ENCODE peak calls at places on chromosomes 6 and 20, in five cellular contexts. One of them, this sample, is unnamed.
A peak's percentile ranks its signal among the peaks of the same experiment; 100 is the strongest.

GRCh38 chr20:58086763-58087566 is 141.5 kb downstream of the ANKRD60 start:
- DNase-seq in CD8-positive, alpha-beta T cell: no peak
- DNase-seq in stimulated activated CD4-positive, alpha-beta T cell treated with anti-CD3 and anti-CD28 coated beads, Interleukin-15, amount 100 ng/mL, for 1 hour: no peak
- DNase-seq in ascending aorta: peak; percentile 52
- DNase-seq in activated CD4-positive, alpha-beta T cell treated with anti-CD3 and anti-CD28 coated beads, Interleukin-2, amount 50 U/mL, for 4 hours: peak; percentile 4
- DNase-seq in this sample: no peak

GRCh38 chr6:24829657-24830056 is 30.9 kb upstream of the ARMH2 start:
- DNase-seq in CD8-positive, alpha-beta T cell: no peak
- DNase-seq in stimulated activated CD4-positive, alpha-beta T cell treated with anti-CD3 and anti-CD28 coated beads, Interleukin-15, amount 100 ng/mL, for 1 hour: no peak
- DNase-seq in ascending aorta: no peak
- DNase-seq in activated CD4-positive, alpha-beta T cell treated with anti-CD3 and anti-CD28 coated beads, Interleukin-2, amount 50 U/mL, for 4 hours: no peak
- DNase-seq in this sample: no peak

GRCh38 chr6:168315626-168316025 is 4.0 kb downstream of the DACT2 start:
- DNase-seq in CD8-positive, alpha-beta T cell: no peak
- DNase-seq in stimulated activated CD4-positive, alpha-beta T cell treated with anti-CD3 and anti-CD28 coated beads, Interleukin-15, amount 100 ng/mL, for 1 hour: no peak
- DNase-seq in ascending aorta: no peak
- DNase-seq in activated CD4-positive, alpha-beta T cell treated with anti-CD3 and anti-CD28 coated beads, Interleukin-2, amount 50 U/mL, for 4 hours: no peak
- DNase-seq in this sample: no peak

GRCh38 chr6:134173007-134173690 is 120.7 kb upstream of the SLC2A12 start:
- DNase-seq in CD8-positive, alpha-beta T cell: no peak
- DNase-seq in stimulated activated CD4-positive, alpha-beta T cell treated with anti-CD3 and anti-CD28 coated beads, Interleukin-15, amount 100 ng/mL, for 1 hour: no peak
- DNase-seq in ascending aorta: no peak
- DNase-seq in activated CD4-positive, alpha-beta T cell treated with anti-CD3 and anti-CD28 coated beads, Interleukin-2, amount 50 U/mL, for 4 hours: no peak
- DNase-seq in this sample: no peak

GRCh38 chr6:147507162-147508072 is 1.1 kb upstream of the SAMD5 start:
- DNase-seq in CD8-positive, alpha-beta T cell: no peak
- DNase-seq in stimulated activated CD4-positive, alpha-beta T cell treated with anti-CD3 and anti-CD28 coated beads, Interleukin-15, amount 100 ng/mL, for 1 hour: no peak
- DNase-seq in ascending aorta: no peak
- DNase-seq in activated CD4-positive, alpha-beta T cell treated with anti-CD3 and anti-CD28 coated beads, Interleukin-2, amount 50 U/mL, for 4 hours: no peak
- DNase-seq in this sample: no peak

GRCh38 chr20:14069796-14070195 is 74.5 kb downstream of the MACROD2 start:
- DNase-seq in CD8-positive, alpha-beta T cell: no peak
- DNase-seq in stimulated activated CD4-positive, alpha-beta T cell treated with anti-CD3 and anti-CD28 coated beads, Interleukin-15, amount 100 ng/mL, for 1 hour: no peak
- DNase-seq in ascending aorta: no peak
- DNase-seq in activated CD4-positive, alpha-beta T cell treated with anti-CD3 and anti-CD28 coated beads, Interleukin-2, amount 50 U/mL, for 4 hours: no peak
- DNase-seq in this sample: no peak

GRCh38 chr6:149405823-149406765 is 6.0 kb downstream of the SUMO4 start:
- DNase-seq in CD8-positive, alpha-beta T cell: no peak
- DNase-seq in stimulated activated CD4-positive, alpha-beta T cell treated with anti-CD3 and anti-CD28 coated beads, Interleukin-15, amount 100 ng/mL, for 1 hour: no peak
- DNase-seq in ascending aorta: no peak
- DNase-seq in activated CD4-positive, alpha-beta T cell treated with anti-CD3 and anti-CD28 coated beads, Interleukin-2, amount 50 U/mL, for 4 hours: no peak
- DNase-seq in this sample: no peak

GRCh38 chr20:53291548-53291947 is 302.1 kb downstream of the ZNF217 start:
- DNase-seq in CD8-positive, alpha-beta T cell: no peak
- DNase-seq in stimulated activated CD4-positive, alpha-beta T cell treated with anti-CD3 and anti-CD28 coated beads, Interleukin-15, amount 100 ng/mL, for 1 hour: no peak
- DNase-seq in ascending aorta: no peak
- DNase-seq in activated CD4-positive, alpha-beta T cell treated with anti-CD3 and anti-CD28 coated beads, Interleukin-2, amount 50 U/mL, for 4 hours: no peak
- DNase-seq in this sample: no peak

GRCh38 chr20:2745060-2745910 is 52.7 kb downstream of the EBF4 start:
- DNase-seq in CD8-positive, alpha-beta T cell: peak; percentile 8
- DNase-seq in stimulated activated CD4-positive, alpha-beta T cell treated with anti-CD3 and anti-CD28 coated beads, Interleukin-15, amount 100 ng/mL, for 1 hour: no peak
- DNase-seq in ascending aorta: no peak
- DNase-seq in activated CD4-positive, alpha-beta T cell treated with anti-CD3 and anti-CD28 coated beads, Interleukin-2, amount 50 U/mL, for 4 hours: no peak
- DNase-seq in this sample: no peak

GRCh38 chr6:105087571-105088211 is 92.1 kb downstream of the POPDC3 start:
- DNase-seq in CD8-positive, alpha-beta T cell: peak; percentile 28
- DNase-seq in stimulated activated CD4-positive, alpha-beta T cell treated with anti-CD3 and anti-CD28 coated beads, Interleukin-15, amount 100 ng/mL, for 1 hour: no peak
- DNase-seq in ascending aorta: no peak
- DNase-seq in activated CD4-positive, alpha-beta T cell treated with anti-CD3 and anti-CD28 coated beads, Interleukin-2, amount 50 U/mL, for 4 hours: no peak
- DNase-seq in this sample: no peak

GRCh38 chr20:10581823-10582222 is 92.0 kb downstream of the JAG1 start:
- DNase-seq in CD8-positive, alpha-beta T cell: no peak
- DNase-seq in stimulated activated CD4-positive, alpha-beta T cell treated with anti-CD3 and anti-CD28 coated beads, Interleukin-15, amount 100 ng/mL, for 1 hour: no peak
- DNase-seq in ascending aorta: no peak
- DNase-seq in activated CD4-positive, alpha-beta T cell treated with anti-CD3 and anti-CD28 coated beads, Interleukin-2, amount 50 U/mL, for 4 hours: no peak
- DNase-seq in this sample: no peak

GRCh38 chr20:57526067-57526884 is 1.3 kb upstream of the CTCFL start:
- DNase-seq in CD8-positive, alpha-beta T cell: no peak
- DNase-seq in stimulated activated CD4-positive, alpha-beta T cell treated with anti-CD3 and anti-CD28 coated beads, Interleukin-15, amount 100 ng/mL, for 1 hour: no peak
- DNase-seq in ascending aorta: no peak
- DNase-seq in activated CD4-positive, alpha-beta T cell treated with anti-CD3 and anti-CD28 coated beads, Interleukin-2, amount 50 U/mL, for 4 hours: no peak
- DNase-seq in this sample: no peak

GRCh38 chr6:161236091-161236633 is 37.7 kb downstream of the AGPAT4 start:
- DNase-seq in CD8-positive, alpha-beta T cell: no peak
- DNase-seq in stimulated activated CD4-positive, alpha-beta T cell treated with anti-CD3 and anti-CD28 coated beads, Interleukin-15, amount 100 ng/mL, for 1 hour: no peak
- DNase-seq in ascending aorta: no peak
- DNase-seq in activated CD4-positive, alpha-beta T cell treated with anti-CD3 and anti-CD28 coated beads, Interleukin-2, amount 50 U/mL, for 4 hours: no peak
- DNase-seq in this sample: no peak

GRCh38 chr20:48919882-48920526 is 1.5 kb upstream of the ARFGEF2 start:
- DNase-seq in CD8-positive, alpha-beta T cell: no peak
- DNase-seq in stimulated activated CD4-positive, alpha-beta T cell treated with anti-CD3 and anti-CD28 coated beads, Interleukin-15, amount 100 ng/mL, for 1 hour: no peak
- DNase-seq in ascending aorta: no peak
- DNase-seq in activated CD4-positive, alpha-beta T cell treated with anti-CD3 and anti-CD28 coated beads, Interleukin-2, amount 50 U/mL, for 4 hours: no peak
- DNase-seq in this sample: no peak

GRCh38 chr20:20454850-20455627 is 87.1 kb downstream of the INSM1 start:
- DNase-seq in CD8-positive, alpha-beta T cell: no peak
- DNase-seq in stimulated activated CD4-positive, alpha-beta T cell treated with anti-CD3 and anti-CD28 coated beads, Interleukin-15, amount 100 ng/mL, for 1 hour: no peak
- DNase-seq in ascending aorta: no peak
- DNase-seq in activated CD4-positive, alpha-beta T cell treated with anti-CD3 and anti-CD28 coated beads, Interleukin-2, amount 50 U/mL, for 4 hours: no peak
- DNase-seq in this sample: peak; percentile 29

GRCh38 chr6:27630727-27631613 is 158.1 kb upstream of the ZNF184 start:
- DNase-seq in CD8-positive, alpha-beta T cell: no peak
- DNase-seq in stimulated activated CD4-positive, alpha-beta T cell treated with anti-CD3 and anti-CD28 coated beads, Interleukin-15, amount 100 ng/mL, for 1 hour: peak; percentile 20
- DNase-seq in ascending aorta: no peak
- DNase-seq in activated CD4-positive, alpha-beta T cell treated with anti-CD3 and anti-CD28 coated beads, Interleukin-2, amount 50 U/mL, for 4 hours: no peak
- DNase-seq in this sample: no peak

GRCh38 chr6:75601608-75602163 is at the start of gene SENP6:
- DNase-seq in CD8-positive, alpha-beta T cell: peak; percentile 68
- DNase-seq in stimulated activated CD4-positive, alpha-beta T cell treated with anti-CD3 and anti-CD28 coated beads, Interleukin-15, amount 100 ng/mL, for 1 hour: peak; percentile 61
- DNase-seq in ascending aorta: peak; percentile 85
- DNase-seq in activated CD4-positive, alpha-beta T cell treated with anti-CD3 and anti-CD28 coated beads, Interleukin-2, amount 50 U/mL, for 4 hours: peak; percentile 64
- DNase-seq in this sample: no peak

GRCh38 chr20:56217820-56218219 is 30.7 kb upstream of the MC3R start:
- DNase-seq in CD8-positive, alpha-beta T cell: no peak
- DNase-seq in stimulated activated CD4-positive, alpha-beta T cell treated with anti-CD3 and anti-CD28 coated beads, Interleukin-15, amount 100 ng/mL, for 1 hour: no peak
- DNase-seq in ascending aorta: no peak
- DNase-seq in activated CD4-positive, alpha-beta T cell treated with anti-CD3 and anti-CD28 coated beads, Interleukin-2, amount 50 U/mL, for 4 hours: no peak
- DNase-seq in this sample: no peak

GRCh38 chr20:8385247-8385646 is 253.2 kb downstream of the PLCB1 start:
- DNase-seq in CD8-positive, alpha-beta T cell: no peak
- DNase-seq in stimulated activated CD4-positive, alpha-beta T cell treated with anti-CD3 and anti-CD28 coated beads, Interleukin-15, amount 100 ng/mL, for 1 hour: no peak
- DNase-seq in ascending aorta: peak; percentile 61
- DNase-seq in activated CD4-positive, alpha-beta T cell treated with anti-CD3 and anti-CD28 coated beads, Interleukin-2, amount 50 U/mL, for 4 hours: no peak
- DNase-seq in this sample: no peak

GRCh38 chr6:158817298-158818007 is 1.7 kb downstream of the EZR start:
- DNase-seq in CD8-positive, alpha-beta T cell: peak; percentile 34
- DNase-seq in stimulated activated CD4-positive, alpha-beta T cell treated with anti-CD3 and anti-CD28 coated beads, Interleukin-15, amount 100 ng/mL, for 1 hour: no peak
- DNase-seq in ascending aorta: peak; percentile 68
- DNase-seq in activated CD4-positive, alpha-beta T cell treated with anti-CD3 and anti-CD28 coated beads, Interleukin-2, amount 50 U/mL, for 4 hours: no peak
- DNase-seq in this sample: no peak

GRCh38 chr6:113564401-113565161 is 292.6 kb upstream of the MARCKS start:
- DNase-seq in CD8-positive, alpha-beta T cell: no peak
- DNase-seq in stimulated activated CD4-positive, alpha-beta T cell treated with anti-CD3 and anti-CD28 coated beads, Interleukin-15, amount 100 ng/mL, for 1 hour: no peak
- DNase-seq in ascending aorta: peak; percentile 76
- DNase-seq in activated CD4-positive, alpha-beta T cell treated with anti-CD3 and anti-CD28 coated beads, Interleukin-2, amount 50 U/mL, for 4 hours: no peak
- DNase-seq in this sample: peak; percentile 40

GRCh38 chr6:155694429-155694795 is 238.8 kb upstream of the NOX3 start:
- DNase-seq in CD8-positive, alpha-beta T cell: no peak
- DNase-seq in stimulated activated CD4-positive, alpha-beta T cell treated with anti-CD3 and anti-CD28 coated beads, Interleukin-15, amount 100 ng/mL, for 1 hour: no peak
- DNase-seq in ascending aorta: no peak
- DNase-seq in activated CD4-positive, alpha-beta T cell treated with anti-CD3 and anti-CD28 coated beads, Interleukin-2, amount 50 U/mL, for 4 hours: no peak
- DNase-seq in this sample: no peak

GRCh38 chr20:14334306-14334930 is 3.0 kb downstream of the FLRT3 start:
- DNase-seq in CD8-positive, alpha-beta T cell: no peak
- DNase-seq in stimulated activated CD4-positive, alpha-beta T cell treated with anti-CD3 and anti-CD28 coated beads, Interleukin-15, amount 100 ng/mL, for 1 hour: no peak
- DNase-seq in ascending aorta: no peak
- DNase-seq in activated CD4-positive, alpha-beta T cell treated with anti-CD3 and anti-CD28 coated beads, Interleukin-2, amount 50 U/mL, for 4 hours: no peak
- DNase-seq in this sample: no peak

GRCh38 chr20:58233393-58233792 is 4.9 kb upstream of the ANKRD60 start:
- DNase-seq in CD8-positive, alpha-beta T cell: no peak
- DNase-seq in stimulated activated CD4-positive, alpha-beta T cell treated with anti-CD3 and anti-CD28 coated beads, Interleukin-15, amount 100 ng/mL, for 1 hour: no peak
- DNase-seq in ascending aorta: no peak
- DNase-seq in activated CD4-positive, alpha-beta T cell treated with anti-CD3 and anti-CD28 coated beads, Interleukin-2, amount 50 U/mL, for 4 hours: no peak
- DNase-seq in this sample: no peak

GRCh38 chr6:140912686-140913085 is 1220.0 kb upstream of the GJE1 start:
- DNase-seq in CD8-positive, alpha-beta T cell: no peak
- DNase-seq in stimulated activated CD4-positive, alpha-beta T cell treated with anti-CD3 and anti-CD28 coated beads, Interleukin-15, amount 100 ng/mL, for 1 hour: no peak
- DNase-seq in ascending aorta: no peak
- DNase-seq in activated CD4-positive, alpha-beta T cell treated with anti-CD3 and anti-CD28 coated beads, Interleukin-2, amount 50 U/mL, for 4 hours: no peak
- DNase-seq in this sample: no peak

GRCh38 chr20:32497589-32498224 is 87.4 kb downstream of the NOL4L start:
- DNase-seq in CD8-positive, alpha-beta T cell: no peak
- DNase-seq in stimulated activated CD4-positive, alpha-beta T cell treated with anti-CD3 and anti-CD28 coated beads, Interleukin-15, amount 100 ng/mL, for 1 hour: no peak
- DNase-seq in ascending aorta: no peak
- DNase-seq in activated CD4-positive, alpha-beta T cell treated with anti-CD3 and anti-CD28 coated beads, Interleukin-2, amount 50 U/mL, for 4 hours: no peak
- DNase-seq in this sample: no peak

GRCh38 chr6:158649289-158650143 is at the start of gene SYTL3:
- DNase-seq in CD8-positive, alpha-beta T cell: peak; percentile 70
- DNase-seq in stimulated activated CD4-positive, alpha-beta T cell treated with anti-CD3 and anti-CD28 coated beads, Interleukin-15, amount 100 ng/mL, for 1 hour: peak; percentile 50
- DNase-seq in ascending aorta: peak; percentile 85
- DNase-seq in activated CD4-positive, alpha-beta T cell treated with anti-CD3 and anti-CD28 coated beads, Interleukin-2, amount 50 U/mL, for 4 hours: peak; percentile 67
- DNase-seq in this sample: no peak

GRCh38 chr20:41052742-41053419 is 24.3 kb downstream of the TOP1 start:
- DNase-seq in CD8-positive, alpha-beta T cell: no peak
- DNase-seq in stimulated activated CD4-positive, alpha-beta T cell treated with anti-CD3 and anti-CD28 coated beads, Interleukin-15, amount 100 ng/mL, for 1 hour: no peak
- DNase-seq in ascending aorta: no peak
- DNase-seq in activated CD4-positive, alpha-beta T cell treated with anti-CD3 and anti-CD28 coated beads, Interleukin-2, amount 50 U/mL, for 4 hours: no peak
- DNase-seq in this sample: no peak

GRCh38 chr20:54624701-54625472 is 149.5 kb downstream of the DOK5 start:
- DNase-seq in CD8-positive, alpha-beta T cell: no peak
- DNase-seq in stimulated activated CD4-positive, alpha-beta T cell treated with anti-CD3 and anti-CD28 coated beads, Interleukin-15, amount 100 ng/mL, for 1 hour: no peak
- DNase-seq in ascending aorta: no peak
- DNase-seq in activated CD4-positive, alpha-beta T cell treated with anti-CD3 and anti-CD28 coated beads, Interleukin-2, amount 50 U/mL, for 4 hours: no peak
- DNase-seq in this sample: no peak

GRCh38 chr6:138477913-138478539 is 21.3 kb downstream of the NHSL1 start:
- DNase-seq in CD8-positive, alpha-beta T cell: no peak
- DNase-seq in stimulated activated CD4-positive, alpha-beta T cell treated with anti-CD3 and anti-CD28 coated beads, Interleukin-15, amount 100 ng/mL, for 1 hour: no peak
- DNase-seq in ascending aorta: no peak
- DNase-seq in activated CD4-positive, alpha-beta T cell treated with anti-CD3 and anti-CD28 coated beads, Interleukin-2, amount 50 U/mL, for 4 hours: no peak
- DNase-seq in this sample: no peak

GRCh38 chr20:57638173-57638894 is 18.1 kb upstream of the ZBP1 start:
- DNase-seq in CD8-positive, alpha-beta T cell: no peak
- DNase-seq in stimulated activated CD4-positive, alpha-beta T cell treated with anti-CD3 and anti-CD28 coated beads, Interleukin-15, amount 100 ng/mL, for 1 hour: no peak
- DNase-seq in ascending aorta: no peak
- DNase-seq in activated CD4-positive, alpha-beta T cell treated with anti-CD3 and anti-CD28 coated beads, Interleukin-2, amount 50 U/mL, for 4 hours: no peak
- DNase-seq in this sample: no peak

GRCh38 chr6:5710516-5710915 is 296.2 kb downstream of the NRN1 start:
- DNase-seq in CD8-positive, alpha-beta T cell: no peak
- DNase-seq in stimulated activated CD4-positive, alpha-beta T cell treated with anti-CD3 and anti-CD28 coated beads, Interleukin-15, amount 100 ng/mL, for 1 hour: no peak
- DNase-seq in ascending aorta: peak; percentile 41
- DNase-seq in activated CD4-positive, alpha-beta T cell treated with anti-CD3 and anti-CD28 coated beads, Interleukin-2, amount 50 U/mL, for 4 hours: no peak
- DNase-seq in this sample: no peak

This sample was measured in D721Med.